ENCODE peak calls at places on chromosomes 7 and 10, in four cellular contexts. V is stimulated activated CD8-positive, alpha-beta memory T cell treated with anti-CD3 and anti-CD28 coated beads, Interleukin-2, amount 100 ng/mL, for 48 hours; Z is left kidney; O is hypothalamus. U is an unnamed sample.
A peak's percentile ranks its signal among the peaks of the same experiment; 100 is the strongest.

GRCh38 chr10:101492814-101493213 is 95.2 kb downstream of the POLL start:
- DNase-seq in V (no peak), Z (no peak), O (no peak), U (no peak)

GRCh38 chr7:141698247-141699015 is 3.5 kb downstream of the DENND11 start:
- DNase-seq in V (no peak), Z (no peak), O (no peak), U (no peak)

GRCh38 chr7:16660702-16661464 is 14.9 kb downstream of the BZW2 start:
- DNase-seq in V (no peak), Z (no peak), O (no peak), U (no peak)

GRCh38 chr10:120365872-120366271 is 91.2 kb upstream of the PLPP4 start:
- DNase-seq in V (no peak), Z (no peak), O (no peak), U (no peak)

GRCh38 chr7:1026721-1027151 is 17.6 kb upstream of the GPR146 start:
- DNase-seq in V (no peak), Z (no peak), O (no peak), U (no peak)

GRCh38 chr7:1580422-1581030 is 10.7 kb upstream of the PSMG3 start:
- DNase-seq in V (no peak), Z (no peak), O (no peak), U (no peak)

GRCh38 chr7:151710121-151710640 is 166.7 kb downstream of the PRKAG2 start:
- DNase-seq in V (no peak), Z (no peak), O (no peak), U (no peak)

GRCh38 chr10:62961951-62962523 is 145.9 kb upstream of the EGR2 start:
- DNase-seq in V (no peak), Z (no peak), O (no peak), U (no peak)

GRCh38 chr10:100561005-100561404 is 25.3 kb downstream of the HIF1AN start:
- DNase-seq in V (no peak), Z (no peak), O (no peak), U (no peak)

GRCh38 chr10:112465299-112465882 is 18.4 kb downstream of the VTI1A start:
- DNase-seq in V (no peak), Z (no peak), O (no peak), U (no peak)

GRCh38 chr7:46233585-46234329 is 312.7 kb upstream of the IGFBP3 start:
- DNase-seq in V (no peak), Z (no peak), O (no peak), U (no peak)

GRCh38 chr7:117051808-117052207 is 98.5 kb downstream of the ST7 start:
- DNase-seq in V (no peak), Z (peak; percentile 15), O (no peak), U (no peak)

GRCh38 chr10:93413252-93413689 is 68.9 kb downstream of the MYOF start:
- DNase-seq in V (no peak), Z (no peak), O (no peak), U (no peak)

GRCh38 chr10:93406367-93407145 is 75.6 kb downstream of the MYOF start:
- DNase-seq in V (no peak), Z (no peak), O (no peak), U (no peak)

GRCh38 chr7:90387470-90388240 is 15.6 kb upstream of the CLDN12 start:
- DNase-seq in V (no peak), Z (peak; percentile 4), O (no peak), U (no peak)

GRCh38 chr7:44134943-44135628 is 6.0 kb downstream of the MYL7 start:
- DNase-seq in V (no peak), Z (peak; percentile 32), O (peak; percentile 29), U (no peak)

GRCh38 chr7:17640730-17641377 is 299.4 kb downstream of the SNX13 start:
- DNase-seq in V (no peak), Z (peak; percentile 49), O (no peak), U (peak; percentile 2)

GRCh38 chr7:45924283-45924682 is 3.2 kb upstream of the IGFBP3 start:
- DNase-seq in V (no peak), Z (no peak), O (no peak), U (no peak)

GRCh38 chr10:75430000-75430763 is 1.2 kb upstream of the LRMDA start:
- DNase-seq in V (no peak), Z (peak; percentile 57), O (no peak), U (no peak)

GRCh38 chr10:6401562-6402348 is 178.3 kb downstream of the PRKCQ start:
- DNase-seq in V (no peak), Z (peak; percentile 94), O (peak; percentile 75), U (peak; percentile 60)

GRCh38 chr10:96124230-96125141 is 5.6 kb upstream of the ZNF518A start:
- DNase-seq in V (no peak), Z (peak; percentile 81), O (no peak), U (no peak)

U was measured in GM18507.